ENCODE peak calls at places on chromosomes 7 and 10, in five cellular contexts. I, B, M, G and X are unnamed samples.

GRCh38 chr10:123380491-123381085 is 226.4 kb downstream of the BUB3 start:
- DNase-seq in I (no peak), B (peak; percentile 23), M (peak; percentile 32), G (no peak), X (no peak)

GRCh38 chr7:926061-927030 is 28.1 kb downstream of the ADAP1 start:
- DNase-seq in I (no peak), B (no peak), M (no peak), G (no peak), X (no peak)

GRCh38 chr7:47693161-47693740 is 111.3 kb upstream of the TNS3 start:
- DNase-seq in I (no peak), B (no peak), M (no peak), G (no peak), X (peak; percentile 14)

GRCh38 chr10:75431180-75432111 is at the start of gene LRMDA:
- DNase-seq in I (no peak), B (peak; percentile 65), M (peak; percentile 16), G (peak; percentile 42), X (no peak)

GRCh38 chr7:67344481-67345193 is 348.0 kb downstream of the TYW1 start:
- DNase-seq in I (no peak), B (no peak), M (no peak), G (no peak), X (no peak)

GRCh38 chr10:24202181-24202570 is 6.8 kb upstream of the KIAA1217 start:
- DNase-seq in I (no peak), B (peak; percentile 50), M (no peak), G (no peak), X (no peak)

GRCh38 chr7:697259-697615 is 29.3 kb upstream of the DNAAF5 start:
- DNase-seq in I (no peak), B (no peak), M (no peak), G (no peak), X (no peak)

GRCh38 chr7:20199015-20199737 is 18.0 kb downstream of the MACC1 start:
- DNase-seq in I (peak; percentile 92), B (no peak), M (peak; percentile 85), G (peak; percentile 40), X (peak; percentile 89)

GRCh38 chr10:131178521-131178920 is 133.0 kb downstream of the TCERG1L start:
- DNase-seq in I (no peak), B (no peak), M (no peak), G (no peak), X (no peak)

GRCh38 chr7:121484089-121484763 is 88.1 kb upstream of the FAM3C start:
- DNase-seq in I (no peak), B (no peak), M (no peak), G (no peak), X (no peak)

GRCh38 chr7:816751-817671 is 15.3 kb upstream of the SUN1 start:
- DNase-seq in I (no peak), B (peak; percentile 52), M (peak; percentile 34), G (no peak), X (no peak)

GRCh38 chr10:5632430-5632829 is 34.0 kb downstream of the ASB13 start:
- DNase-seq in I (no peak), B (no peak), M (no peak), G (no peak), X (no peak)

GRCh38 chr7:82595176-82595575 is 151.6 kb upstream of the CACNA2D1 start:
- DNase-seq in I (no peak), B (no peak), M (no peak), G (no peak), X (no peak)

GRCh38 chr7:107830410-107830809 is 27.4 kb upstream of the SLC26A3 start:
- DNase-seq in I (no peak), B (no peak), M (no peak), G (no peak), X (no peak)

GRCh38 chr7:50292165-50292757 is 12.3 kb upstream of the IKZF1 start:
- DNase-seq in I (no peak), B (no peak), M (no peak), G (no peak), X (no peak)

GRCh38 chr7:157276731-157277562 is 59.9 kb upstream of the DNAJB6 start:
- DNase-seq in I (peak; percentile 53), B (no peak), M (no peak), G (no peak), X (no peak)

GRCh38 chr10:8420182-8420581 is 365.7 kb downstream of the GATA3 start:
- DNase-seq in I (no peak), B (no peak), M (no peak), G (no peak), X (no peak)

GRCh38 chr10:49837096-49837495 is 75.0 kb upstream of the OGDHL start:
- DNase-seq in I (no peak), B (no peak), M (no peak), G (no peak), X (no peak)

GRCh38 chr7:44995555-44996493 is 4.2 kb upstream of the CCM2 start:
- DNase-seq in I (no peak), B (no peak), M (no peak), G (no peak), X (no peak)

GRCh38 chr7:145276118-145276517 is 440.3 kb upstream of the TPK1 start:
- DNase-seq in I (no peak), B (no peak), M (no peak), G (no peak), X (no peak)

GRCh38 chr7:26451997-26452396 is 160.3 kb downstream of the SNX10 start:
- DNase-seq in I (no peak), B (peak; percentile 53), M (no peak), G (no peak), X (no peak)

GRCh38 chr10:95524358-95525032 is 36.7 kb downstream of the SORBS1 start:
- DNase-seq in I (no peak), B (no peak), M (no peak), G (no peak), X (no peak)
- H3K27ac ChIP-seq in I (no peak overlapping the region), B (no peak overlapping the region), M (no peak overlapping the region), G (peak overlapping the region; percentile 75), X (no peak overlapping the region)

GRCh38 chr7:117096297-117096696 is 143.0 kb downstream of the ST7 start:
- DNase-seq in I (no peak), B (no peak), M (no peak), G (no peak), X (no peak)

GRCh38 chr7:117095055-117095454 is 141.8 kb downstream of the ST7 start:
- DNase-seq in I (no peak), B (no peak), M (no peak), G (no peak), X (no peak)

GRCh38 chr7:117098457-117098856 is 145.2 kb downstream of the ST7 start:
- DNase-seq in I (peak; percentile 95), B (no peak), M (no peak), G (no peak), X (peak; percentile 14)

GRCh38 chr7:117094457-117094856 is 141.2 kb downstream of the ST7 start:
- DNase-seq in I (no peak), B (no peak), M (no peak), G (no peak), X (no peak)

DNA sequence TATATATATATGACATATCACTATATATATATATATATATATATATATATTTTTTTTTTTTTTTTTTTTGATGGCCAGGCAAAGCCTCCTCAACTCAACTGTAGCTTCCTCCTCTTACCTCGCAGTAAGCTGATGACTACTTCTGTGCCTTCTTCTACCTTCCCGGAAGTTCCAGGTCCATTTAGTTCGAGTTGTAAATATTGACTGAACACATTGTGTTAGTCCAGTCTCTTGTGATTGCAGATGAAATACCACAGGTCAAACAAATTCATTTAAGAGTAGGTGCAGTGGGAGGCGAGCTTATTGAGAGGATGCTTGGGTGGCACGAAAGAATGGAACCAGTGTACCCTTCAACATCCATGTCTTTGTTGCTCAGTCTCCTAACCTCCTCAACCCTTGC is 144.6 kb downstream of the ST7 start:
- DNase-seq in I (no peak), B (no peak), M (no peak), G (no peak), X (no peak)
- H3K27ac ChIP-seq in I (peak overlapping the region; percentile 66), B (no peak overlapping the region), M (no peak overlapping the region), G (no peak overlapping the region), X (no peak overlapping the region)

GRCh38 chr7:106063692-106064091 is 48.4 kb downstream of the SYPL1 start:
- DNase-seq in I (no peak), B (no peak), M (no peak), G (no peak), X (no peak)

GRCh38 chr7:106063039-106063438 is 49.1 kb downstream of the SYPL1 start:
- DNase-seq in I (no peak), B (no peak), M (no peak), G (no peak), X (no peak)

GRCh38 chr7:106065560-106066500 is 46.3 kb downstream of the SYPL1 start:
- DNase-seq in I (peak; percentile 32), B (peak; percentile 67), M (peak; percentile 42), G (no peak), X (no peak)

GRCh38 chr7:106064329-106064728 is 47.8 kb downstream of the SYPL1 start:
- DNase-seq in I (no peak), B (no peak), M (no peak), G (no peak), X (no peak)

DNA sequence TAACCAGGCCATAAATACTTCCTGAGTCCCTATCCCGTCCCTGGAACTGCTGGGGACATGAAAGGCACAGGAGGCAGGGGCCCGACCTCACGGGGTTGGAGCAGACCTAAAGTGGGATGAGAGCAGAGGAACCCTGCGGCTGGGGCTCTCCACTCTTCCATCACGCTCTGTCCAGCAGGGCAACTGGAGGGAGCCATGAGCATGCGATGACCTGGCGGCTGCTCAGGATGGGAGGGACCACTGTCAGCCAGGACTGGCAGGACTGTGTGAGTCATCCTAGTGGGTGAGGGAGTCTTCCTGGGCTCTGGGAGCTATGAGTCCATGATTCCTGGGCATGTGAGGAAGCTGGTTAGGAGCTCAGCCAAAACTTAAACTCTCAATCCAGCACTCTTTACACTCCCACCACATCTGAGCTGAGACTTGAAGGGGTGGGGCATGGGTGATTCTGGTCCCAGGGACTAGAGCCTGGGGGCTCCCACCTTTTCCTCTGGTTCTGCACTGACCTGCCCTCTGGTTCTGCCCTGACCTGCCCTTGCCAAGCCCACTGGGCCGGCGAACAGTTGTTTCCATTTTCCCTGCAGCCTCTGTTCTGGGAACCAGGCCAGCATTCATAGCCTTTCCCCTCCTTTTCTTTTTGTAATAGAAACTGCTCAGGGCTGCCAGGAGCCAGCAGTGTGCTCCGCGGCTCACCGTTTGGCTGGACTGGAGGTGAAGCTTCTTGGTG is 47.1 kb downstream of the SYPL1 start:
- DNase-seq in I (peak; percentile 68), B (peak; percentile 25), M (peak; percentile 97), G (peak; percentile 88), X (peak; percentile 93)
- H3K27ac ChIP-seq in I (no peak overlapping the region), B (no peak overlapping the region), M (peak overlapping the region; percentile 99), G (peak overlapping the region; percentile 87), X (peak overlapping the region; percentile 92)

DNA sequence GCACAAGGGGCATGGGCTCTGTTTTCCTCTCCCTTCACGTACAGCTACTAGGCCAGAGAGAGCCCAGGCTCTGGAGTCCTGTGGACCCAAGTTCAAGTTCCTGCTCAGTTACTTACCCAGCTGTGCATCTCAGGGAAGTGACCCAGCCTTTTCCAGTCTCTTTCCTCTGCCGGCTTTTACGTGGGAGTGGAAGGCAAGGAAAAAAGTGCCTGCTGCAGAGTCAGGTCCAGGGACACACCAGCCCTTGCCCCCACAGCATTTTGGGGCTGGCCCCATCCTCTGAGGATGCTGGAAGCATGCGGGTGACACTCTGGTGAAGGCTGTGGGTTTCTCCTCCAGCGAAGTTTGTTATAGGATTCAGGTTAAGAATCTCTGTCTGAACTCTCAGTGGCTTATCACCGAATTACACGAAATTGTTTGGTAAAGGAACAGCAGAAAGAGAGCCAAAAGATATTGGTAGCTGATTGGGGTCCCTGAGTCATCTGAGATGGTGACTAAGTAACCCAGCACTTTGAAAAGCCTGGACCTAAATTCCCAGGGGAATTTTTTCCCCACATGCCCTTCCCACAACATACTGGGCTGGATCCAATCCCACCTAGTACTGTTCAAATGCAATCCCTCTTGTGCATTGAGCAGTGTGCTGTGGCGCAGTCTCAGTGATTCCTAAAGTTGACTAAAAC is 424.3 kb downstream of the RPS24 start:
- DNase-seq in I (peak; percentile 84), B (no peak), M (no peak), G (no peak), X (no peak)
- H3K27ac ChIP-seq in I (no peak overlapping the region), B (no peak overlapping the region), M (no peak overlapping the region), G (no peak overlapping the region), X (no peak overlapping the region)